ENCODE peak calls at places on chromosomes 16 and 17, in nine cellular contexts. X, O, C, P, K, B, L, W and T are unnamed samples.

GRCh38 chr16:65064131-65064530 is 57.7 kb downstream of the CDH11 start:
- DNase-seq in X (no peak), O (no peak), C (no peak), B (no peak), P (no peak), L (no peak), W (no peak), K (no peak), T (no peak)

GRCh38 chr16:23225634-23226033 is 43.1 kb downstream of the SCNN1G start:
- DNase-seq in X (no peak), W (no peak), C (no peak), P (no peak), L (no peak), B (no peak), O (no peak), K (no peak), T (peak; percentile 14)

GRCh38 chr17:30199600-30199999 is 35.9 kb downstream of the SLC6A4 start:
- DNase-seq in B (no peak), P (no peak), X (no peak), K (no peak), C (no peak), O (no peak), L (no peak), W (no peak), T (no peak)

GRCh38 chr17:57110579-57111367 is 25.7 kb downstream of the AKAP1 start:
- DNase-seq in W (no peak), C (no peak), X (no peak), O (no peak), L (no peak), B (peak; percentile 40), K (no peak), P (no peak), T (no peak)

GRCh38 chr17:77329741-77330531 is 189.2 kb downstream of the SEC14L1 start:
- DNase-seq in L (no peak), O (peak; percentile 59), P (no peak), K (no peak), B (peak; percentile 8), W (no peak), C (no peak), X (no peak), T (no peak)

GRCh38 chr16:30902070-30902972 is 5.9 kb downstream of the CTF1 start:
- DNase-seq in O (peak; percentile 96), X (peak; percentile 59), L (peak; percentile 58), C (peak; percentile 28), P (peak; percentile 73), W (peak; percentile 91), K (no peak), B (peak; percentile 62), T (peak; percentile 90)

GRCh38 chr16:64914-65255 is 7.5 kb downstream of the RHBDF1 start:
- DNase-seq in X (no peak), O (no peak), B (no peak), C (no peak), L (no peak), W (no peak), K (no peak), P (no peak), T (no peak)

GRCh38 chr17:73292031-73292531 is 19.7 kb downstream of the CDC42EP4 start:
- DNase-seq in P (peak; percentile 50), L (no peak), C (peak; percentile 82), K (no peak), B (peak; percentile 75), O (no peak), W (peak; percentile 92), X (no peak), T (peak; percentile 88)

GRCh38 chr17:80906364-80907259 is 85.0 kb upstream of the CHMP6 start:
- DNase-seq in K (no peak), L (no peak), O (no peak), X (no peak), P (no peak), C (no peak), W (no peak), B (no peak), T (no peak)

GRCh38 chr17:59151591-59151990 is 3.4 kb downstream of the SKA2 start:
- DNase-seq in P (peak; percentile 50), O (no peak), L (no peak), X (no peak), W (no peak), K (no peak), C (peak; percentile 20), B (no peak), T (no peak)

GRCh38 chr16:34743115-34743514 is 1283.7 kb downstream of the TP53TG3F start:
- DNase-seq in L (no peak), W (no peak), P (no peak), B (no peak), O (no peak), C (no peak), K (no peak), X (no peak), T (no peak)

GRCh38 chr16:54632322-54632721 is 298.3 kb upstream of the IRX5 start:
- DNase-seq in K (no peak), O (no peak), X (no peak), B (no peak), W (no peak), P (no peak), L (no peak), C (no peak), T (no peak)

GRCh38 chr17:57107498-57108101 is 22.6 kb downstream of the AKAP1 start:
- DNase-seq in K (no peak), W (no peak), X (no peak), B (no peak), L (no peak), O (no peak), P (no peak), C (peak; percentile 65), T (peak; percentile 45)

GRCh38 chr16:28192811-28193529 is 18.8 kb downstream of the XPO6 start:
- DNase-seq in K (no peak), W (no peak), P (no peak), C (no peak), L (peak; percentile 82), O (no peak), X (peak; percentile 82), B (no peak), T (no peak)

GRCh38 chr17:1961187-1961586 is 63.9 kb downstream of the RTN4RL1 start:
- DNase-seq in K (no peak), X (no peak), W (no peak), L (no peak), B (no peak), C (no peak), O (peak; percentile 82), P (no peak), T (no peak)

GRCh38 chr17:61416540-61417363 is 17.1 kb downstream of the TBX2 start:
- DNase-seq in P (peak; percentile 90), W (peak; percentile 97), K (peak; percentile 53), L (no peak), O (peak; percentile 97), C (peak; percentile 81), X (no peak), B (peak; percentile 90), T (peak; percentile 89)

GRCh38 chr17:45428954-45429337 is 3.7 kb downstream of the ARHGAP27 start:
- DNase-seq in P (no peak), C (no peak), L (no peak), W (peak; percentile 63), O (no peak), X (no peak), K (no peak), B (no peak), T (no peak)
- H3K4me3 ChIP-seq in P (no peak overlapping the region), C (no peak overlapping the region), L (no peak overlapping the region), W (no peak overlapping the region), O (peak overlapping the region; percentile 34), X (no peak overlapping the region), K (no peak overlapping the region), B (no peak overlapping the region), T (no peak overlapping the region)

GRCh38 chr16:67165121-67166034 is 833 bp downstream of the HSF4 start:
- DNase-seq in W (no peak), X (no peak), C (no peak), K (no peak), L (no peak), P (no peak), O (peak; percentile 81), B (no peak), T (peak; percentile 59)
- H3K4me3 ChIP-seq in W (no peak overlapping the region), X (no peak overlapping the region), C (no peak overlapping the region), K (no peak overlapping the region), L (no peak overlapping the region), P (no peak overlapping the region), O (peak overlapping the region; percentile 33), B (peak overlapping the region; percentile 51), T (no peak overlapping the region)

GRCh38 chr17:50542795-50543774 is 3.9 kb upstream of the SPATA20 start:
- DNase-seq in K (no peak), C (no peak), O (no peak), X (no peak), L (no peak), P (no peak), B (no peak), W (no peak), T (no peak)
- H3K4me3 ChIP-seq in K (no peak overlapping the region), C (no peak overlapping the region), O (no peak overlapping the region), X (peak overlapping the region; percentile 39), L (peak overlapping the region; percentile 61), P (no peak overlapping the region), B (no peak overlapping the region), W (no peak overlapping the region), T (peak overlapping the region; percentile 50)

GRCh38 chr16:57986196-57986595 is 14.3 kb downstream of the ZNF319 start:
- DNase-seq in O (no peak), B (no peak), X (no peak), C (no peak), W (peak; percentile 22), L (no peak), P (no peak), K (no peak), T (no peak)

GRCh38 chr16:57987441-57988177 is 12.9 kb downstream of the ZNF319 start:
- DNase-seq in W (peak; percentile 47), B (no peak), X (no peak), P (no peak), K (no peak), L (no peak), O (peak; percentile 25), C (no peak), T (no peak)

GRCh38 chr16:57982345-57982744 is 11.4 kb upstream of the CNGB1 start:
- DNase-seq in W (no peak), B (no peak), X (no peak), O (no peak), L (no peak), P (no peak), K (no peak), C (no peak), T (no peak)

GRCh38 chr16:57984443-57985203 is 13.7 kb upstream of the CNGB1 start:
- DNase-seq in B (peak; percentile 67), P (peak; percentile 67), L (peak; percentile 93), W (peak; percentile 93), O (peak; percentile 100), K (peak; percentile 38), C (peak; percentile 75), X (peak; percentile 91), T (peak; percentile 82)

DNA sequence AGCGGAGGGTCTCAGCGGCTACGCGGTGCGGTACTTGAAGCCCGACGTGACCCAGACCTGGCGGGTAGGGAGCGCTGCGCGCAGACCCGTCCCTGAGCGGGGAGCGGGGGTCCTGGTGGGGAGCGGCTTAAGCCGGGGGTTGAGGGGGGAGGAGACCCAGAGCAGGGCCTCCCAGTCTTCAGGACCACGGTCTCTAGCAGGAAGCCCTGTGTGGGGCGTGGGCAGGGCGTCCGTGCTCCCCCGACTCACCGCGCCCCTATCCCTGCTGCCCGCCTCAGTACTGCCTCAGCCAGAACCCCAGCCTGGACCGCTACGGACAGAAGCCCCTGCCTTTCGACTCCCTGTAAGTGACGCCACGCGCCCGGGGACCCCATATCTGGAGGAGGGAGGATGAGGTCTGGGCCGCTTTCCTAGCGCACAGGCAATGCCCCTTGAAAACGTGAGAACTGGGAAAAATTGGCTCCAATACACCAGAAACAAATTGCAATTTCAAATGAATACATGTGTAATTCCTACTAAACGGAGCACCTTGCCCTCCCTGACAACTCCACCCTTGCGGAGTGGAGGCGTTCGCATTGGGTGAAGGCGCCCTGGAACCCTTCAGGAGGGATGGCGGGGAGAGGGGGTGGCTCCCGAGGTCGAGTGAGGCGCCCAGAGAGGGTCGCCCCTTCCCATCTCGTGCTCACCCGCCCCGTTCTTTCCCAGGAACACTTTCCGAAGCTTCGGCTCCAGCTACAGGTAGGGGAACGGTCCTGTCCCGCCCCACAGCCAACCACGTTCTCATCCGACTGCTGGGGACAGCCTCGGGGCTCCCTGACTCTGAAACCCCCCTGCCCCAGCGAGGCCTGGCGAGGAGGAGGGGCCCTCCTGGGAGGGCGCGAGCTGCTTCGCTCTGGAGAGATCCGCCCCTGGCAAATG is 14.5 kb upstream of the CNGB1 start:
- DNase-seq in O (peak; percentile 82), P (no peak), W (peak; percentile 78), C (no peak), L (no peak), X (no peak), B (no peak), K (no peak), T (no peak)
- H3K4me3 ChIP-seq in O (peak overlapping the region; percentile 74), P (peak overlapping the region; percentile 57), W (peak overlapping the region; percentile 36), C (peak overlapping the region; percentile 57), L (peak overlapping the region; percentile 63), X (peak overlapping the region; percentile 81), B (peak overlapping the region; percentile 57), K (peak overlapping the region; percentile 50), T (peak overlapping the region; percentile 42)